ENCODE peak calls at places on chromosomes 6 and 20, in nine cellular contexts. Y is A549, G is RWPE1, L is stomach, R is HepG2, F is heart left ventricle, H is HCT116, Q is MM.1S, O is breast epithelium. N is an unnamed sample.

GRCh38 chr6:130466744-130467052 is 100.9 kb downstream of the TMEM200A start:
- DNase-seq in Y (no peak), G (no peak), L (no peak), R (no peak), F (no peak), H (no peak), Q (no peak), O (no peak), N (no peak)

GRCh38 chr6:48614326-48614725 is 503.3 kb upstream of the PTCHD4 start:
- DNase-seq in Y (no peak), G (no peak), L (no peak), R (no peak), F (no peak), H (no peak), Q (no peak), O (no peak), N (no peak)

GRCh38 chr6:96015321-96015790 is 418 bp upstream of the FUT9 start:
- DNase-seq in Y (no peak), G (no peak), L (peak), R (no peak), F (no peak), H (no peak), Q (peak), O (no peak), N (no peak)

GRCh38 chr6:16249971-16250370 is 11.6 kb downstream of the GMPR start:
- DNase-seq in Y (no peak), G (no peak), L (no peak), R (peak), F (no peak), H (no peak), Q (no peak), O (no peak), N (no peak)

GRCh38 chr6:193773-194310 is 98.4 kb upstream of the DUSP22 start:
- DNase-seq in Y (no peak), G (no peak), L (no peak), R (no peak), F (no peak), H (no peak), Q (peak), O (no peak), N (no peak)

GRCh38 chr6:56891754-56892153 is 63.2 kb upstream of the BEND6 start:
- DNase-seq in Y (peak), G (no peak), L (no peak), R (no peak), F (no peak), H (no peak), Q (no peak), O (no peak), N (no peak)

GRCh38 chr20:11364736-11365135 is 553.0 kb upstream of the BTBD3 start:
- DNase-seq in Y (no peak), G (no peak), L (no peak), R (no peak), F (no peak), H (no peak), Q (no peak), O (no peak), N (no peak)

GRCh38 chr6:57094689-57095088 is 4.7 kb downstream of the ZNF451 start:
- DNase-seq in Y (no peak), G (no peak), L (no peak), R (no peak), F (no peak), H (no peak), Q (no peak), O (no peak), N (no peak)

GRCh38 chr6:14381225-14381887 is 263.8 kb downstream of the CD83 start:
- DNase-seq in Y (no peak), G (no peak), L (no peak), R (no peak), F (no peak), H (no peak), Q (no peak), O (no peak), N (no peak)

GRCh38 chr6:161100072-161100471 is 108.5 kb downstream of the MAP3K4 start:
- DNase-seq in Y (no peak), G (no peak), L (no peak), R (no peak), F (no peak), H (no peak), Q (no peak), O (no peak), N (no peak)

GRCh38 chr20:59939879-59940128 is 301 bp downstream of the PPP1R3D start:
- DNase-seq in Y (no peak), G (no peak), L (peak), R (no peak), F (peak), H (no peak), Q (no peak), O (no peak), N (no peak)

GRCh38 chr6:125943528-125944433 is 12.8 kb upstream of the HINT3 start:
- DNase-seq in Y (no peak), G (no peak), L (no peak), R (no peak), F (no peak), H (no peak), Q (no peak), O (no peak), N (no peak)

GRCh38 chr20:19887566-19888268 is 129.4 kb upstream of the NAA20 start:
- DNase-seq in Y (no peak), G (no peak), L (no peak), R (no peak), F (no peak), H (no peak), Q (no peak), O (no peak), N (no peak)

GRCh38 chr6:42452171-42453026 is 673 bp upstream of the TRERF1 start:
- DNase-seq in Y (peak), G (peak), L (peak), R (no peak), F (peak), H (peak), Q (peak), O (peak), N (peak)

GRCh38 chr6:42450314-42451145 is 1.2 kb downstream of the TRERF1 start:
- DNase-seq in Y (no peak), G (peak), L (no peak), R (no peak), F (no peak), H (no peak), Q (no peak), O (no peak), N (no peak)

GRCh38 chr6:42451595-42452170 is at the start of gene TRERF1:
- DNase-seq in Y (peak), G (peak), L (peak), R (no peak), F (peak), H (peak), Q (peak), O (no peak), N (peak)

GRCh38 chr6:42449917-42450313 is 1.8 kb downstream of the TRERF1 start:
- DNase-seq in Y (no peak), G (no peak), L (no peak), R (no peak), F (no peak), H (no peak), Q (no peak), O (no peak), N (no peak)

GRCh38 chr6:42451146-42451594 is 556 bp downstream of the TRERF1 start:
- DNase-seq in Y (no peak), G (no peak), L (no peak), R (no peak), F (no peak), H (no peak), Q (peak), O (no peak), N (no peak)
- H3K27ac ChIP-seq in Y (peak), G (peak), L (peak), R (no peak), F (no peak), H (peak), Q (peak), O (no peak), N (peak)

GRCh38 chr6:27176096-27176495 is 71.4 kb upstream of the PRSS16 start:
- DNase-seq in Y (no peak), G (no peak), L (no peak), R (no peak), F (no peak), H (no peak), Q (no peak), O (no peak), N (no peak)
- H3K27ac ChIP-seq in Y (no peak), G (no peak), L (no peak), R (no peak), F (no peak), H (no peak), Q (no peak), O (no peak), N (no peak)

GRCh38 chr20:4961746-4962145 is 39.6 kb downstream of the SLC23A2 start:
- DNase-seq in Y (peak), G (no peak), L (no peak), R (peak), F (no peak), H (no peak), Q (no peak), O (no peak), N (peak)

GRCh38 chr20:4959582-4959981 is 41.7 kb downstream of the SLC23A2 start:
- DNase-seq in Y (no peak), G (no peak), L (no peak), R (no peak), F (no peak), H (peak), Q (no peak), O (no peak), N (no peak)

GRCh38 chr20:4966826-4967751 is 34.2 kb downstream of the SLC23A2 start:
- DNase-seq in Y (peak), G (no peak), L (no peak), R (peak), F (no peak), H (no peak), Q (no peak), O (no peak), N (no peak)

GRCh38 chr20:4957939-4958362 is 43.4 kb downstream of the SLC23A2 start:
- DNase-seq in Y (no peak), G (no peak), L (no peak), R (no peak), F (no peak), H (no peak), Q (no peak), O (no peak), N (no peak)

GRCh38 chr20:4962257-4962855 is 39.0 kb downstream of the SLC23A2 start:
- DNase-seq in Y (no peak), G (no peak), L (no peak), R (no peak), F (no peak), H (no peak), Q (peak), O (no peak), N (no peak)
- H3K27ac ChIP-seq in Y (peak), G (no peak), L (no peak), R (peak), F (no peak), H (no peak), Q (no peak), O (no peak), N (peak)

GRCh38 chr20:48795732-48796131 is 32.1 kb downstream of the PREX1 start:
- DNase-seq in Y (no peak), G (no peak), L (no peak), R (no peak), F (no peak), H (no peak), Q (no peak), O (no peak), N (no peak)
- H3K27ac ChIP-seq in Y (no peak), G (no peak), L (no peak), R (no peak), F (no peak), H (no peak), Q (no peak), O (no peak), N (no peak)

GRCh38 chr6:7545509-7546369 is 4.3 kb downstream of the DSP start:
- DNase-seq in Y (no peak), G (no peak), L (no peak), R (no peak), F (no peak), H (no peak), Q (no peak), O (no peak), N (no peak)
- H3K27ac ChIP-seq in Y (no peak), G (peak), L (peak), R (peak), F (no peak), H (no peak), Q (no peak), O (peak), N (no peak)

DNA sequence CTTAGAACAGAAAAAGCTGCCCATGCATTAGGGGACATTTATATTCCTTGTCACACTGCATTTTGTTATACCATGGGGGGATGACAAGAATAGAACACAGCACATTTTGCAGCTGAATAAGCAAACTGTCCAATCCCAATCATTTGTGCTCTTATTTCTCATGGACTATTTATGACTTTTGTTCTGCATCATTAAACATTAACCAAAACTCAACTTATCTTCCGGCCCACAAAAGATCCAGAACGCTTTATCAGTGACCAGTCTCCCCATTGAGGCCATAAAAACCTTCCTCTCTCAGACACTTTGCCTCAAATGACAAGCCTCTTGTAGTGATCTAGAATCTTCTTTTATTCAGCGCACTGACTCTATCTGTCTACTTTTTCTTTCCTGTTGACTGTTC is 28.4 kb upstream of the FOXQ1 start:
- DNase-seq in Y (no peak), G (no peak), L (no peak), R (no peak), F (no peak), H (no peak), Q (no peak), O (no peak), N (no peak)
- H3K27ac ChIP-seq in Y (no peak), G (no peak), L (no peak), R (no peak), F (no peak), H (no peak), Q (no peak), O (no peak), N (no peak)

GRCh38 chr6:43271103-43271815 is 26.8 kb upstream of the SLC22A7 start:
- DNase-seq in Y (no peak), G (no peak), L (no peak), R (no peak), F (no peak), H (no peak), Q (no peak), O (no peak), N (no peak)
- H3K27ac ChIP-seq in Y (no peak), G (no peak), L (no peak), R (peak), F (no peak), H (no peak), Q (no peak), O (no peak), N (no peak)

GRCh38 chr20:38811769-38812168 is 6.3 kb downstream of the PPP1R16B start:
- DNase-seq in Y (no peak), G (no peak), L (no peak), R (no peak), F (no peak), H (no peak), Q (no peak), O (no peak), N (no peak)

GRCh38 chr20:38809942-38810341 is 4.4 kb downstream of the PPP1R16B start:
- DNase-seq in Y (no peak), G (no peak), L (no peak), R (no peak), F (no peak), H (no peak), Q (no peak), O (no peak), N (no peak)

GRCh38 chr20:38810926-38811325 is 5.4 kb downstream of the PPP1R16B start:
- DNase-seq in Y (no peak), G (no peak), L (no peak), R (no peak), F (no peak), H (no peak), Q (no peak), O (no peak), N (no peak)

GRCh38 chr20:38812182-38812581 is 6.7 kb downstream of the PPP1R16B start:
- DNase-seq in Y (no peak), G (no peak), L (no peak), R (no peak), F (no peak), H (no peak), Q (no peak), O (no peak), N (no peak)

GRCh38 chr20:38812915-38813573 is 7.5 kb downstream of the PPP1R16B start:
- DNase-seq in Y (no peak), G (no peak), L (no peak), R (no peak), F (no peak), H (no peak), Q (no peak), O (no peak), N (no peak)
- H3K27ac ChIP-seq in Y (no peak), G (no peak), L (no peak), R (no peak), F (peak), H (no peak), Q (no peak), O (no peak), N (no peak)

DNA sequence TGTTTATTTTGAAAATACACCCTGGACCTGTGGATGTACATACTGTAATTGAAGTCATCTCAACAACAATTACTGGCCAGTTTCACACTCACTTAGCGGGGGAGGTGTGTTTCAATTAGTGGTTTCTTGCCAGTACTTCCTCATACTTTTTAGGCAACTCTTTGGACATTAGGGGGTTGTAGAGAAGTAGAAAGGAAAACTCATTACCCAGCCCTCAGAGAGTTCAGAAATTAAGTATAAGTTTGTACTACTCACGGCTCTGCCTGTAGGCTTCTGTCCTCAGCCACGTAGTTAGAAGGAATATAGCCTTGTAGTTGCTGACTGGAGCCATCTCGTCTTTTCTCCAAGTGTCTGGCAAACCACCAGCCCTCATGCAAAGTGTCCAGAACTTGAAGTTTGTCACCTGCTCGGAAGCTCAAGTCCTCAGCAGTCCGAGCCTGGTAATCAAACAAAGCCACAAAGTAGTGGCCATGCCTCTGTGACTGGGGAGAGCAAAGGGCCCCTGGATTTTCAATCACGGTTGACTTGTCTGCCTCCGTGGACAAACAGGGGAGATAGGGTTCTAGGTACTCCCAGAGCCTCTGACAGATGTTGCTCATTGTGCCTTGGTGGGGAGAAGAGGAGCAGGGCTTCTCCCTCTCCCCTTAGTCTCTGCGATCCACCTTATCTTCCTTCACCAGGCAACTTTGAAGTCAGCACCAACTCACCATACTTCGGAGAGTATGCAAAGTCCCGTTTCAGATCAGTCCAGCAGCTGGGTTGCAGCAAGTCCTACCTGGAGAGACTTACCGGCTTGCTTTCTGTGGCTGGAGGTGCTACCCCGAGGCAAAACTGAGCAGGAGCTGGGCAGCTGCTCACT is 749 bp downstream of the FRK start:
- DNase-seq in Y (no peak), G (peak), L (peak), R (peak), F (peak), H (no peak), Q (peak), O (no peak), N (no peak)
- H3K27ac ChIP-seq in Y (peak), G (peak), L (peak), R (peak), F (peak), H (peak), Q (peak), O (peak), N (no peak)

GRCh38 chr20:63640086-63640485 is 13.1 kb downstream of the STMN3 start:
- DNase-seq in Y (no peak), G (no peak), L (no peak), R (no peak), F (peak), H (no peak), Q (no peak), O (no peak), N (no peak)

GRCh38 chr20:63641792-63642517 is 11.3 kb downstream of the STMN3 start:
- DNase-seq in Y (peak), G (peak), L (peak), R (peak), F (peak), H (peak), Q (peak), O (peak), N (peak)

GRCh38 chr20:63642518-63643247 is 10.5 kb downstream of the STMN3 start:
- DNase-seq in Y (no peak), G (no peak), L (no peak), R (no peak), F (no peak), H (no peak), Q (peak), O (no peak), N (no peak)

GRCh38 chr20:63639093-63639860 is 12.4 kb upstream of the GMEB2 start:
- DNase-seq in Y (no peak), G (no peak), L (peak), R (no peak), F (peak), H (no peak), Q (no peak), O (no peak), N (peak)

DNA sequence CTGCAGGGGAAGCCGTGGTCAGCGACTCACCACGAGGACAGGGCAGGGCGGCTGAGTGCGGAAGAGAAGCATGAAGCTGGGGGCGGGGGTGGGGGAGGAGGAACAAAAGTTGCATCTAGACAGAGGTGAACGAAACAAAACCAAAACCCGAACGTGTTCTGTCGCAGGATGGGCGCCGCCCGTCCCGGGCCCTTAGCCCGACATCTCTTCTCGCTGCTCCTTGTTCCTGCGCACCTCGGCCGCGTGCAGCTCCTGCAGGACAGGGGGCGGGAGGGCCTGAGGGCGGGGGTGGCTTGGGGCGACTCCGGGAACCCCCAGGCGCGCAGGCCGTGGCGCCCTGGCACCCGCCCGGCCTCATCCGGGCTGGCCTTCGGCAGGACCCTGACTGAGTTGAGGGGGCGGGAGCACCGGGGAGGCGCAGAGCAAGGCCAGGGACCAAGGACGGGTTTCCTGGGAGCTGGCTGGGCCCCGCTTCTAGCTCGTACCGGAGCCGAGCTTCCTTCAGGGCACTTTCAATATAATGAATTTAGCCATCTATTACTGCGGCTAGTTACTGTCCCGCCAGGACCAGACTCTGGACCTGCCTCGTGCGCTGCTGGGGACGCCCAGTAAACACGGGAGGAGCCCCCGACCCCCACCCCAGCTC is 12.0 kb downstream of the STMN3 start:
- DNase-seq in Y (peak), G (no peak), L (no peak), R (no peak), F (peak), H (no peak), Q (peak), O (no peak), N (peak)
- H3K27ac ChIP-seq in Y (peak), G (no peak), L (peak), R (peak), F (peak), H (peak), Q (peak), O (peak), N (peak)